ENCODE peak calls at places on chromosomes 12 and 14, in ten cellular contexts. One of them, this sample, is unnamed.

GRCh38 chr12:52824741-52825410 is 9.2 kb downstream of the KRT79 start:
- DNase-seq in lower lobe of right lung: no peak
- DNase-seq in GM23338: no peak
- DNase-seq in caudate nucleus: no peak
- DNase-seq in HuH-7.5: no peak
- DNase-seq in stimulated activated CD4-positive, alpha-beta T cell treated with anti-CD3 and anti-CD28 coated beads, Interleukin-2, amount 100 ng/mL, for 48 hours: no peak
- DNase-seq in thyroid gland: no peak
- DNase-seq in Kasumi-1: no peak
- DNase-seq in cardiac fibroblast: no peak
- DNase-seq in cardiac muscle cell: no peak
- DNase-seq in this sample: no peak

GRCh38 chr12:109597795-109598427 is 24.3 kb downstream of the MVK start:
- DNase-seq in lower lobe of right lung: peak
- DNase-seq in GM23338: peak
- DNase-seq in caudate nucleus: peak
- DNase-seq in HuH-7.5: peak
- DNase-seq in stimulated activated CD4-positive, alpha-beta T cell treated with anti-CD3 and anti-CD28 coated beads, Interleukin-2, amount 100 ng/mL, for 48 hours: peak
- DNase-seq in thyroid gland: peak
- DNase-seq in Kasumi-1: peak
- DNase-seq in cardiac fibroblast: peak
- DNase-seq in cardiac muscle cell: peak
- DNase-seq in this sample: peak

GRCh38 chr14:103073367-103073875 is 10.6 kb upstream of the LBHD2 start:
- DNase-seq in lower lobe of right lung: no peak
- DNase-seq in GM23338: no peak
- DNase-seq in caudate nucleus: no peak
- DNase-seq in HuH-7.5: no peak
- DNase-seq in stimulated activated CD4-positive, alpha-beta T cell treated with anti-CD3 and anti-CD28 coated beads, Interleukin-2, amount 100 ng/mL, for 48 hours: no peak
- DNase-seq in thyroid gland: no peak
- DNase-seq in Kasumi-1: peak
- DNase-seq in cardiac fibroblast: no peak
- DNase-seq in cardiac muscle cell: no peak
- DNase-seq in this sample: no peak

GRCh38 chr12:10128687-10129086 is 1.3 kb downstream of the CLEC7A start:
- DNase-seq in lower lobe of right lung: no peak
- DNase-seq in GM23338: no peak
- DNase-seq in caudate nucleus: no peak
- DNase-seq in HuH-7.5: no peak
- DNase-seq in stimulated activated CD4-positive, alpha-beta T cell treated with anti-CD3 and anti-CD28 coated beads, Interleukin-2, amount 100 ng/mL, for 48 hours: no peak
- DNase-seq in thyroid gland: no peak
- DNase-seq in Kasumi-1: peak
- DNase-seq in cardiac fibroblast: no peak
- DNase-seq in cardiac muscle cell: no peak
- DNase-seq in this sample: no peak

GRCh38 chr14:77200406-77200985 is 18.9 kb downstream of the TMEM63C start:
- DNase-seq in lower lobe of right lung: peak
- DNase-seq in GM23338: peak
- DNase-seq in caudate nucleus: no peak
- DNase-seq in HuH-7.5: no peak
- DNase-seq in stimulated activated CD4-positive, alpha-beta T cell treated with anti-CD3 and anti-CD28 coated beads, Interleukin-2, amount 100 ng/mL, for 48 hours: no peak
- DNase-seq in thyroid gland: no peak
- DNase-seq in Kasumi-1: no peak
- DNase-seq in cardiac fibroblast: no peak
- DNase-seq in cardiac muscle cell: no peak
- DNase-seq in this sample: peak

GRCh38 chr12:105341010-105341409 is 10.5 kb downstream of the C12orf75 start:
- DNase-seq in lower lobe of right lung: no peak
- DNase-seq in GM23338: no peak
- DNase-seq in caudate nucleus: no peak
- DNase-seq in HuH-7.5: no peak
- DNase-seq in stimulated activated CD4-positive, alpha-beta T cell treated with anti-CD3 and anti-CD28 coated beads, Interleukin-2, amount 100 ng/mL, for 48 hours: no peak
- DNase-seq in thyroid gland: no peak
- DNase-seq in Kasumi-1: no peak
- DNase-seq in cardiac fibroblast: peak
- DNase-seq in cardiac muscle cell: no peak
- DNase-seq in this sample: no peak

GRCh38 chr14:101737414-101738367 is 23.8 kb upstream of the PPP2R5C start:
- DNase-seq in lower lobe of right lung: no peak
- DNase-seq in GM23338: no peak
- DNase-seq in caudate nucleus: no peak
- DNase-seq in HuH-7.5: no peak
- DNase-seq in stimulated activated CD4-positive, alpha-beta T cell treated with anti-CD3 and anti-CD28 coated beads, Interleukin-2, amount 100 ng/mL, for 48 hours: no peak
- DNase-seq in thyroid gland: no peak
- DNase-seq in Kasumi-1: no peak
- DNase-seq in cardiac fibroblast: no peak
- DNase-seq in cardiac muscle cell: no peak
- DNase-seq in this sample: no peak

GRCh38 chr12:29041621-29042020 is 107.5 kb upstream of the FAR2 start:
- DNase-seq in lower lobe of right lung: no peak
- DNase-seq in GM23338: no peak
- DNase-seq in caudate nucleus: no peak
- DNase-seq in HuH-7.5: no peak
- DNase-seq in stimulated activated CD4-positive, alpha-beta T cell treated with anti-CD3 and anti-CD28 coated beads, Interleukin-2, amount 100 ng/mL, for 48 hours: no peak
- DNase-seq in thyroid gland: no peak
- DNase-seq in Kasumi-1: no peak
- DNase-seq in cardiac fibroblast: peak
- DNase-seq in cardiac muscle cell: peak
- DNase-seq in this sample: no peak

GRCh38 chr12:128771681-128772080 is 52.1 kb downstream of the SLC15A4 start:
- DNase-seq in lower lobe of right lung: no peak
- DNase-seq in GM23338: no peak
- DNase-seq in caudate nucleus: no peak
- DNase-seq in HuH-7.5: no peak
- DNase-seq in stimulated activated CD4-positive, alpha-beta T cell treated with anti-CD3 and anti-CD28 coated beads, Interleukin-2, amount 100 ng/mL, for 48 hours: no peak
- DNase-seq in thyroid gland: no peak
- DNase-seq in Kasumi-1: no peak
- DNase-seq in cardiac fibroblast: peak
- DNase-seq in cardiac muscle cell: no peak
- DNase-seq in this sample: no peak

GRCh38 chr12:113766880-113767878 is 198.9 kb downstream of the RBM19 start:
- DNase-seq in lower lobe of right lung: no peak
- DNase-seq in GM23338: peak
- DNase-seq in caudate nucleus: no peak
- DNase-seq in HuH-7.5: no peak
- DNase-seq in stimulated activated CD4-positive, alpha-beta T cell treated with anti-CD3 and anti-CD28 coated beads, Interleukin-2, amount 100 ng/mL, for 48 hours: no peak
- DNase-seq in thyroid gland: no peak
- DNase-seq in Kasumi-1: no peak
- DNase-seq in cardiac fibroblast: peak
- DNase-seq in cardiac muscle cell: peak
- DNase-seq in this sample: no peak

GRCh38 chr12:93573552-93574223 is 1.2 kb downstream of the SOCS2 start:
- DNase-seq in lower lobe of right lung: no peak
- DNase-seq in GM23338: peak
- DNase-seq in caudate nucleus: no peak
- DNase-seq in HuH-7.5: no peak
- DNase-seq in stimulated activated CD4-positive, alpha-beta T cell treated with anti-CD3 and anti-CD28 coated beads, Interleukin-2, amount 100 ng/mL, for 48 hours: no peak
- DNase-seq in thyroid gland: no peak
- DNase-seq in Kasumi-1: no peak
- DNase-seq in cardiac fibroblast: peak
- DNase-seq in cardiac muscle cell: no peak
- DNase-seq in this sample: no peak

GRCh38 chr14:33611405-33612183 is 339.3 kb downstream of the EGLN3 start:
- DNase-seq in lower lobe of right lung: no peak
- DNase-seq in GM23338: no peak
- DNase-seq in caudate nucleus: no peak
- DNase-seq in HuH-7.5: no peak
- DNase-seq in stimulated activated CD4-positive, alpha-beta T cell treated with anti-CD3 and anti-CD28 coated beads, Interleukin-2, amount 100 ng/mL, for 48 hours: no peak
- DNase-seq in thyroid gland: no peak
- DNase-seq in Kasumi-1: no peak
- DNase-seq in cardiac fibroblast: peak
- DNase-seq in cardiac muscle cell: peak
- DNase-seq in this sample: no peak

GRCh38 chr14:73761621-73762355 is 47.6 kb upstream of the PNMA1 start:
- DNase-seq in lower lobe of right lung: no peak
- DNase-seq in GM23338: no peak
- DNase-seq in caudate nucleus: no peak
- DNase-seq in HuH-7.5: no peak
- DNase-seq in stimulated activated CD4-positive, alpha-beta T cell treated with anti-CD3 and anti-CD28 coated beads, Interleukin-2, amount 100 ng/mL, for 48 hours: no peak
- DNase-seq in thyroid gland: peak
- DNase-seq in Kasumi-1: no peak
- DNase-seq in cardiac fibroblast: no peak
- DNase-seq in cardiac muscle cell: no peak
- DNase-seq in this sample: no peak

GRCh38 chr12:132275110-132275531 is 54.3 kb downstream of the GALNT9 start:
- DNase-seq in lower lobe of right lung: peak
- DNase-seq in GM23338: peak
- DNase-seq in caudate nucleus: no peak
- DNase-seq in HuH-7.5: peak
- DNase-seq in stimulated activated CD4-positive, alpha-beta T cell treated with anti-CD3 and anti-CD28 coated beads, Interleukin-2, amount 100 ng/mL, for 48 hours: no peak
- DNase-seq in thyroid gland: peak
- DNase-seq in Kasumi-1: no peak
- DNase-seq in cardiac fibroblast: peak
- DNase-seq in cardiac muscle cell: peak
- DNase-seq in this sample: peak

GRCh38 chr14:94163806-94164205 is 10.3 kb upstream of the PPP4R4 start:
- DNase-seq in lower lobe of right lung: no peak
- DNase-seq in GM23338: peak
- DNase-seq in caudate nucleus: no peak
- DNase-seq in HuH-7.5: no peak
- DNase-seq in stimulated activated CD4-positive, alpha-beta T cell treated with anti-CD3 and anti-CD28 coated beads, Interleukin-2, amount 100 ng/mL, for 48 hours: no peak
- DNase-seq in thyroid gland: no peak
- DNase-seq in Kasumi-1: peak
- DNase-seq in cardiac fibroblast: no peak
- DNase-seq in cardiac muscle cell: peak
- DNase-seq in this sample: peak

GRCh38 chr12:56385873-56386272 is 23.2 kb upstream of the APOF start:
- DNase-seq in lower lobe of right lung: no peak
- DNase-seq in GM23338: no peak
- DNase-seq in caudate nucleus: no peak
- DNase-seq in HuH-7.5: no peak
- DNase-seq in stimulated activated CD4-positive, alpha-beta T cell treated with anti-CD3 and anti-CD28 coated beads, Interleukin-2, amount 100 ng/mL, for 48 hours: no peak
- DNase-seq in thyroid gland: peak
- DNase-seq in Kasumi-1: no peak
- DNase-seq in cardiac fibroblast: peak
- DNase-seq in cardiac muscle cell: peak
- DNase-seq in this sample: no peak

GRCh38 chr14:94132285-94132887 is 3.0 kb upstream of the IFI27L2 start:
- DNase-seq in lower lobe of right lung: no peak
- DNase-seq in GM23338: peak
- DNase-seq in caudate nucleus: peak
- DNase-seq in HuH-7.5: peak
- DNase-seq in stimulated activated CD4-positive, alpha-beta T cell treated with anti-CD3 and anti-CD28 coated beads, Interleukin-2, amount 100 ng/mL, for 48 hours: peak
- DNase-seq in thyroid gland: peak
- DNase-seq in Kasumi-1: peak
- DNase-seq in cardiac fibroblast: peak
- DNase-seq in cardiac muscle cell: peak
- DNase-seq in this sample: peak

GRCh38 chr14:92687681-92688433 is 60.6 kb downstream of the LGMN start:
- DNase-seq in lower lobe of right lung: peak
- DNase-seq in GM23338: peak
- DNase-seq in caudate nucleus: no peak
- DNase-seq in HuH-7.5: no peak
- DNase-seq in stimulated activated CD4-positive, alpha-beta T cell treated with anti-CD3 and anti-CD28 coated beads, Interleukin-2, amount 100 ng/mL, for 48 hours: no peak
- DNase-seq in thyroid gland: peak
- DNase-seq in Kasumi-1: no peak
- DNase-seq in cardiac fibroblast: peak
- DNase-seq in cardiac muscle cell: peak
- DNase-seq in this sample: peak

GRCh38 chr14:75497191-75497590 is 25.1 kb upstream of the BATF start:
- DNase-seq in lower lobe of right lung: no peak
- DNase-seq in GM23338: no peak
- DNase-seq in caudate nucleus: no peak
- DNase-seq in HuH-7.5: no peak
- DNase-seq in stimulated activated CD4-positive, alpha-beta T cell treated with anti-CD3 and anti-CD28 coated beads, Interleukin-2, amount 100 ng/mL, for 48 hours: peak
- DNase-seq in thyroid gland: no peak
- DNase-seq in Kasumi-1: peak
- DNase-seq in cardiac fibroblast: no peak
- DNase-seq in cardiac muscle cell: no peak
- DNase-seq in this sample: no peak

GRCh38 chr12:127179199-127179598 is 1087.8 kb upstream of the TMEM132C start:
- DNase-seq in lower lobe of right lung: no peak
- DNase-seq in GM23338: no peak
- DNase-seq in caudate nucleus: no peak
- DNase-seq in HuH-7.5: no peak
- DNase-seq in stimulated activated CD4-positive, alpha-beta T cell treated with anti-CD3 and anti-CD28 coated beads, Interleukin-2, amount 100 ng/mL, for 48 hours: no peak
- DNase-seq in thyroid gland: no peak
- DNase-seq in Kasumi-1: no peak
- DNase-seq in cardiac fibroblast: peak
- DNase-seq in cardiac muscle cell: no peak
- DNase-seq in this sample: no peak

GRCh38 chr12:88925370-88925915 is 345.2 kb upstream of the KITLG start:
- DNase-seq in lower lobe of right lung: no peak
- DNase-seq in GM23338: no peak
- DNase-seq in caudate nucleus: no peak
- DNase-seq in HuH-7.5: no peak
- DNase-seq in stimulated activated CD4-positive, alpha-beta T cell treated with anti-CD3 and anti-CD28 coated beads, Interleukin-2, amount 100 ng/mL, for 48 hours: no peak
- DNase-seq in thyroid gland: no peak
- DNase-seq in Kasumi-1: no peak
- DNase-seq in cardiac fibroblast: peak
- DNase-seq in cardiac muscle cell: no peak
- DNase-seq in this sample: no peak

GRCh38 chr14:76280221-76280620 is 95.7 kb upstream of the ESRRB start:
- DNase-seq in lower lobe of right lung: no peak
- DNase-seq in GM23338: no peak
- DNase-seq in caudate nucleus: no peak
- DNase-seq in HuH-7.5: no peak
- DNase-seq in stimulated activated CD4-positive, alpha-beta T cell treated with anti-CD3 and anti-CD28 coated beads, Interleukin-2, amount 100 ng/mL, for 48 hours: no peak
- DNase-seq in thyroid gland: no peak
- DNase-seq in Kasumi-1: no peak
- DNase-seq in cardiac fibroblast: no peak
- DNase-seq in cardiac muscle cell: no peak
- DNase-seq in this sample: no peak

GRCh38 chr14:71753126-71753830 is 179.0 kb upstream of the RGS6 start:
- DNase-seq in lower lobe of right lung: peak
- DNase-seq in GM23338: peak
- DNase-seq in caudate nucleus: peak
- DNase-seq in HuH-7.5: peak
- DNase-seq in stimulated activated CD4-positive, alpha-beta T cell treated with anti-CD3 and anti-CD28 coated beads, Interleukin-2, amount 100 ng/mL, for 48 hours: peak
- DNase-seq in thyroid gland: peak
- DNase-seq in Kasumi-1: peak
- DNase-seq in cardiac fibroblast: peak
- DNase-seq in cardiac muscle cell: peak
- DNase-seq in this sample: peak

GRCh38 chr12:114405449-114406271 is at the start of gene TBX5:
- DNase-seq in lower lobe of right lung: no peak
- DNase-seq in GM23338: peak
- DNase-seq in caudate nucleus: no peak
- DNase-seq in HuH-7.5: no peak
- DNase-seq in stimulated activated CD4-positive, alpha-beta T cell treated with anti-CD3 and anti-CD28 coated beads, Interleukin-2, amount 100 ng/mL, for 48 hours: no peak
- DNase-seq in thyroid gland: no peak
- DNase-seq in Kasumi-1: no peak
- DNase-seq in cardiac fibroblast: peak
- DNase-seq in cardiac muscle cell: peak
- DNase-seq in this sample: peak

GRCh38 chr12:95214466-95214865 is 2.8 kb downstream of the FGD6 start:
- DNase-seq in lower lobe of right lung: no peak
- DNase-seq in GM23338: no peak
- DNase-seq in caudate nucleus: no peak
- DNase-seq in HuH-7.5: no peak
- DNase-seq in stimulated activated CD4-positive, alpha-beta T cell treated with anti-CD3 and anti-CD28 coated beads, Interleukin-2, amount 100 ng/mL, for 48 hours: no peak
- DNase-seq in thyroid gland: no peak
- DNase-seq in Kasumi-1: no peak
- DNase-seq in cardiac fibroblast: no peak
- DNase-seq in cardiac muscle cell: no peak
- DNase-seq in this sample: peak

GRCh38 chr12:60266381-60266852 is 670.6 kb downstream of the SLC16A7 start:
- DNase-seq in lower lobe of right lung: no peak
- DNase-seq in GM23338: no peak
- DNase-seq in caudate nucleus: no peak
- DNase-seq in HuH-7.5: peak
- DNase-seq in stimulated activated CD4-positive, alpha-beta T cell treated with anti-CD3 and anti-CD28 coated beads, Interleukin-2, amount 100 ng/mL, for 48 hours: no peak
- DNase-seq in thyroid gland: no peak
- DNase-seq in Kasumi-1: no peak
- DNase-seq in cardiac fibroblast: peak
- DNase-seq in cardiac muscle cell: peak
- DNase-seq in this sample: no peak

GRCh38 chr12:28537474-28537873 is 347.2 kb downstream of the CCDC91 start:
- DNase-seq in lower lobe of right lung: no peak
- DNase-seq in GM23338: no peak
- DNase-seq in caudate nucleus: no peak
- DNase-seq in HuH-7.5: no peak
- DNase-seq in stimulated activated CD4-positive, alpha-beta T cell treated with anti-CD3 and anti-CD28 coated beads, Interleukin-2, amount 100 ng/mL, for 48 hours: no peak
- DNase-seq in thyroid gland: no peak
- DNase-seq in Kasumi-1: no peak
- DNase-seq in cardiac fibroblast: no peak
- DNase-seq in cardiac muscle cell: no peak
- DNase-seq in this sample: no peak

GRCh38 chr12:55931780-55932545 is 1.0 kb downstream of the DGKA start:
- DNase-seq in lower lobe of right lung: peak
- DNase-seq in GM23338: peak
- DNase-seq in caudate nucleus: no peak
- DNase-seq in HuH-7.5: peak
- DNase-seq in stimulated activated CD4-positive, alpha-beta T cell treated with anti-CD3 and anti-CD28 coated beads, Interleukin-2, amount 100 ng/mL, for 48 hours: no peak
- DNase-seq in thyroid gland: peak
- DNase-seq in Kasumi-1: peak
- DNase-seq in cardiac fibroblast: peak
- DNase-seq in cardiac muscle cell: peak
- DNase-seq in this sample: peak

This sample was measured in NCI-H524.